ENCODE peak calls at places on chromosomes 1 and 21, in four cellular contexts. One of them, this sample, is unnamed.

GRCh38 chr1:23423415-23424170 is 955 bp downstream of the TCEA3 start:
- DNase-seq in GM12891: no peak
- DNase-seq in HepG2: peak
- DNase-seq in K562: no peak
- DNase-seq in this sample: no peak

GRCh38 chr1:8182034-8182761 is 135.7 kb upstream of the SLC45A1 start:
- DNase-seq in GM12891: no peak
- DNase-seq in HepG2: peak
- DNase-seq in K562: no peak
- DNase-seq in this sample: no peak

GRCh38 chr1:192167941-192168685 is 9.9 kb downstream of the RGS18 start:
- DNase-seq in K562: no peak
- DNase-seq in HepG2: no peak
- DNase-seq in GM12891: no peak
- DNase-seq in this sample: no peak

GRCh38 chr1:107682467-107682866 is 282.5 kb downstream of the VAV3 start:
- DNase-seq in GM12891: no peak
- DNase-seq in K562: no peak
- DNase-seq in HepG2: no peak
- DNase-seq in this sample: no peak

GRCh38 chr1:215002471-215002870 is 80.1 kb upstream of the KCNK2 start:
- DNase-seq in GM12891: no peak
- DNase-seq in HepG2: no peak
- DNase-seq in K562: no peak
- DNase-seq in this sample: no peak

GRCh38 chr1:20521960-20522861 is 14.3 kb upstream of the MUL1 start:
- DNase-seq in K562: peak
- DNase-seq in GM12891: peak
- DNase-seq in HepG2: peak
- DNase-seq in this sample: no peak

GRCh38 chr1:117606608-117607261 is 887 bp downstream of the TENT5C start:
- DNase-seq in K562: peak
- DNase-seq in GM12891: no peak
- DNase-seq in HepG2: no peak
- DNase-seq in this sample: no peak

GRCh38 chr21:45293214-45293725 is 5.6 kb upstream of the POFUT2 start:
- DNase-seq in HepG2: no peak
- DNase-seq in K562: no peak
- DNase-seq in GM12891: no peak
- DNase-seq in this sample: no peak

GRCh38 chr1:66182551-66183178 is 351.3 kb upstream of the SGIP1 start:
- DNase-seq in HepG2: no peak
- DNase-seq in K562: no peak
- DNase-seq in GM12891: no peak
- DNase-seq in this sample: no peak

GRCh38 chr1:170205301-170205700 is 59.5 kb downstream of the NTMT2 start:
- DNase-seq in HepG2: no peak
- DNase-seq in K562: no peak
- DNase-seq in GM12891: no peak
- DNase-seq in this sample: no peak

GRCh38 chr1:34787461-34788420 is 5.1 kb upstream of the GJA4 start:
- DNase-seq in K562: peak
- DNase-seq in HepG2: peak
- DNase-seq in GM12891: no peak
- DNase-seq in this sample: no peak

GRCh38 chr1:197471248-197472035 is 203.4 kb downstream of the CRB1 start:
- DNase-seq in K562: no peak
- DNase-seq in HepG2: no peak
- DNase-seq in GM12891: no peak
- DNase-seq in this sample: no peak

GRCh38 chr1:163970699-163971098 is 588.3 kb upstream of the PBX1 start:
- DNase-seq in HepG2: no peak
- DNase-seq in K562: no peak
- DNase-seq in GM12891: no peak
- DNase-seq in this sample: no peak

GRCh38 chr1:184210048-184210447 is 158.5 kb downstream of the TSEN15 start:
- DNase-seq in GM12891: no peak
- DNase-seq in HepG2: no peak
- DNase-seq in K562: no peak
- DNase-seq in this sample: no peak

DNA sequence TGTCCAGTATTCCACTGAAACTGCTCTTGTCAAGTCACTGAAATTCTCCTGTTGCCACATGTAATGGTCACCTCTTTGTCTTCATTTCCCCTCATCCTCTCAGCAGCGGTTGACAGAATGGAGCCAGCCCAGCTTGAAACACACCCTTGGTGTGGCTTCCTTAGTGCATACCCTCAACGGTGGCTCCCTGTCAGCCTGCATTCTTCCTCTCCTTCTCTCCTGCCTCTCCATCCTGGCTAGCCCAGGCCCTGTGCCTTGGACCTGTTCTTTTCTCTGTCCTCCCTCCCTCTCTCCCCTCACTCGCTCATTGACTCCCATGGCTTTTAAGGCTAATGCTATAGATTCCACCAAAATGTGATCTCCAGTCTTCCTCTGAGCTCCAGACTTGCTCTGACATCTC is 3.7 kb downstream of the FCMR start:
- DNase-seq in HepG2: no peak
- DNase-seq in GM12891: no peak
- DNase-seq in K562: no peak
- DNase-seq in this sample: no peak
- TF ChIP-seq TAF1 in HepG2: no peak
- TF ChIP-seq TAF1 in GM12891: no peak
- TF ChIP-seq TAF1 in K562: no peak
- TF ChIP-seq TAF1 in this sample: no peak

GRCh38 chr1:240941706-240942370 is 329.9 kb upstream of the GREM2 start:
- DNase-seq in GM12891: no peak
- DNase-seq in K562: no peak
- DNase-seq in HepG2: no peak
- DNase-seq in this sample: no peak

GRCh38 chr1:240947438-240948224 is 335.7 kb upstream of the GREM2 start:
- DNase-seq in HepG2: no peak
- DNase-seq in GM12891: no peak
- DNase-seq in K562: no peak
- DNase-seq in this sample: no peak

GRCh38 chr1:240942901-240943300 is 330.9 kb upstream of the GREM2 start:
- DNase-seq in K562: no peak
- DNase-seq in GM12891: no peak
- DNase-seq in HepG2: no peak
- DNase-seq in this sample: no peak

DNA sequence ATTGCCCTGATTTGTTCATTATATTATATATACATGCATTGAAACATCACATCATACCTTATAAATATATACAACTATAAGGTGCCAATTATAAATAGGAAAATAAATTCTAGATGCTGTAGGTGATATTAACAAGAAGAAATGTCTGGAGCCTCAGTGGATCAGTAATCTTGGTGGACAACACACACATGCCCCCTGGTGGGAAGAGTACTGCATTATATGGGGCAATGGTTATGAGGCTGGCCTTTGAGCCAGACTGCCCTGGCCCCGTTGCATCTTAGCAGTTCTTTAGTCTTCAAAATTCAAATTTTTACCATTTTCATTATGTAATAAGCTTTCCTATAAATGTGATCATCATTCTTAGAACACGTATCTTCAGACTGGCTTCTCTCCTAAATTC is 335.0 kb upstream of the GREM2 start:
- DNase-seq in K562: peak
- DNase-seq in GM12891: peak
- DNase-seq in HepG2: peak
- DNase-seq in this sample: peak
- TF ChIP-seq TAF1 in K562: no peak
- TF ChIP-seq TAF1 in GM12891: no peak
- TF ChIP-seq TAF1 in HepG2: no peak
- TF ChIP-seq TAF1 in this sample: no peak

GRCh38 chr1:1208713-1209433 is 2.5 kb upstream of the TNFRSF18 start:
- DNase-seq in GM12891: no peak
- DNase-seq in K562: peak
- DNase-seq in HepG2: no peak
- DNase-seq in this sample: no peak
- TF ChIP-seq TAF1 in GM12891: no peak
- TF ChIP-seq TAF1 in K562: no peak
- TF ChIP-seq TAF1 in HepG2: no peak
- TF ChIP-seq TAF1 in this sample: no peak

DNA sequence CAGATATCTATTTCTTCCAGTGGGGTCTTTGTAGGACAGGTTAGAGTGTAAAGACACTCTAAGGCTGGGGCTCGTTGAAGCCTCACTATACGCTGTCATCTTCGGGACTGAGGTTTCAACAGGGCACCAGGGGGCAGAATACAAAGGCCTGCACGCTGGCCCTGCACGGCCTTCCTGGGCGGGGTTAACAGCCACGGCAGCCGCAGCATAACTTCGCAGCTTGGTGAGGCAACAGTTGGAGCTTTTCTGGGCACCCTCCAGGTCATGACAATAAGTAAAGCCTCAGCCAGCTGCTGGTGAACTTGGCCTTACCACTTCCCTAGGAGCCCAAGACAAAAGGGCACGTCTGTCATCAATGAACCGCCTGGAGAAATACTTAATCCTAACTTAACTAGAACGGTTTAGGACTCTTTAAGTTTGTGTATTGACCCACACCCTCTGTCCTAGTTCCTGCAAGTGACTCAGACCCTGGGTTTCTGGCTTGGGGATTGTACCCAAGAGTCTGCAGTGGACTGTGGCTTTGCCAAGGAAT is 2.3 kb upstream of the RUNX1 start:
- DNase-seq in HepG2: peak
- DNase-seq in GM12891: peak
- DNase-seq in K562: peak
- DNase-seq in this sample: peak
- TF ChIP-seq TAF1 in HepG2: peak
- TF ChIP-seq TAF1 in GM12891: no peak
- TF ChIP-seq TAF1 in K562: peak
- TF ChIP-seq TAF1 in this sample: no peak

GRCh38 chr1:208042041-208042615 is 131.2 kb upstream of the CD34 start:
- DNase-seq in K562: no peak
- DNase-seq in GM12891: no peak
- DNase-seq in HepG2: no peak
- DNase-seq in this sample: no peak

GRCh38 chr1:208039536-208040332 is 128.8 kb upstream of the CD34 start:
- DNase-seq in K562: no peak
- DNase-seq in GM12891: no peak
- DNase-seq in HepG2: no peak
- DNase-seq in this sample: no peak

GRCh38 chr1:208041505-208041904 is 130.6 kb upstream of the CD34 start:
- DNase-seq in GM12891: no peak
- DNase-seq in K562: no peak
- DNase-seq in HepG2: no peak
- DNase-seq in this sample: no peak

GRCh38 chr1:208042868-208043267 is 131.9 kb upstream of the CD34 start:
- DNase-seq in K562: no peak
- DNase-seq in HepG2: no peak
- DNase-seq in GM12891: no peak
- DNase-seq in this sample: no peak

DNA sequence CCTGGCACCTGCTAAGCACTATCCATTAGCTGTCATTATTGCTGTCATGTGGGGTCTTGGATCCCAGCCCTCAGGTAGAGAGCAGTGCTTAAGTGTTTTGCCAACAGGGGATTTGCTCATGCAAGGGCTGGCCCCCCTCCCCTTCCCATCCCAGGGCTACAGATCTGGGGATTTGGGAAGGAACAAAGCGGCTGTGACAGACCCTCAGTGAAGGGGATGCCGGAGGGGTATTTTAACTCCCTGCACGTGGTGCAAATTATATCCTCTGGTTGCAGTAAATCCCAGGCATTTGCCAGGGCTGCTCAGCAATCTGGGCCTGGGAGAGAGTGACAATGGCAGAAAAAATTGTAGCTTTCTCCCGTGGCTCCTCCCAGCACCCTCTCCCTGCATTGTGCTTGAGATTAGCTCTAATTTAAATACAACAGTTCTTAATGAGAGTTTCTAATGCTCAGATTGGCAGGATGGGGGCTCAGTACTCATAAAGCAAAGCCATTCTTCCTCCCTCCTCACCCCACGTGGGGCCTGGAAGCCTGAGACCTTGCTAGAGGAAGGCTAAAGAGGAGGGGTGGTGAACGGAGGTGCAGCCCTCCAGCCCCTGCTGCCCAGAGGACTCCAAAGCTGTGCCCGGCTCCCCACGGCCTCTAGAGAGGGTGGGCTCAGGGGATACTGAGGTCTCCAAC is 129.9 kb upstream of the CD34 start:
- DNase-seq in HepG2: no peak
- DNase-seq in GM12891: no peak
- DNase-seq in K562: no peak
- DNase-seq in this sample: no peak
- TF ChIP-seq TAF1 in HepG2: no peak
- TF ChIP-seq TAF1 in GM12891: no peak
- TF ChIP-seq TAF1 in K562: no peak
- TF ChIP-seq TAF1 in this sample: no peak

DNA sequence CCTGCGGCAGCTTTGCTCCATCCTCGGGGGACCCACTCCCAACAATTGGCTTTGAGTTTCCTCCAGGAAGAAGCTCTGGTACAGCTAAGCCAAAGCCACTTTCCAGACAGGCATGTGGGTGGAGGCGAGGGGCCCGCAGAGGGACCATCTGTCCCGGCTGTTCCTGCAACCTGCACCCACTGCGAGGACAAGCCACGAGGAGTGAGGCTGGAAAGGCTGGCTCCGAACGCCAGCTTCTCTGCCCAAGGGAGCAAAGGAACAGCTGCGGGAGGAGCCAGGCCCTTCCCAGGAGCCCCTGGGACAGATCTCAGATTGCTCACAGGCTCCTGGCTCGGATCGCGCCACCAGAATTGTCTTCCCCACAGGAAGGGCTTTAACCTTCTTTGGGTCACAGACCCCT is 28.3 kb upstream of the PEF1 start:
- DNase-seq in K562: no peak
- DNase-seq in GM12891: no peak
- DNase-seq in HepG2: no peak
- DNase-seq in this sample: no peak
- TF ChIP-seq TAF1 in K562: no peak
- TF ChIP-seq TAF1 in GM12891: no peak
- TF ChIP-seq TAF1 in HepG2: no peak
- TF ChIP-seq TAF1 in this sample: no peak

GRCh38 chr1:202501281-202501680 is 152.8 kb downstream of the PPP1R12B start:
- DNase-seq in GM12891: no peak
- DNase-seq in HepG2: peak
- DNase-seq in K562: no peak
- DNase-seq in this sample: no peak
- TF ChIP-seq TAF1 in GM12891: no peak
- TF ChIP-seq TAF1 in HepG2: no peak
- TF ChIP-seq TAF1 in K562: no peak
- TF ChIP-seq TAF1 in this sample: no peak

GRCh38 chr1:5503556-5504363 is 488.5 kb downstream of the NPHP4 start:
- DNase-seq in GM12891: no peak
- DNase-seq in K562: no peak
- DNase-seq in HepG2: no peak
- DNase-seq in this sample: no peak
- TF ChIP-seq TAF1 in GM12891: no peak
- TF ChIP-seq TAF1 in K562: no peak
- TF ChIP-seq TAF1 in HepG2: no peak
- TF ChIP-seq TAF1 in this sample: no peak

DNA sequence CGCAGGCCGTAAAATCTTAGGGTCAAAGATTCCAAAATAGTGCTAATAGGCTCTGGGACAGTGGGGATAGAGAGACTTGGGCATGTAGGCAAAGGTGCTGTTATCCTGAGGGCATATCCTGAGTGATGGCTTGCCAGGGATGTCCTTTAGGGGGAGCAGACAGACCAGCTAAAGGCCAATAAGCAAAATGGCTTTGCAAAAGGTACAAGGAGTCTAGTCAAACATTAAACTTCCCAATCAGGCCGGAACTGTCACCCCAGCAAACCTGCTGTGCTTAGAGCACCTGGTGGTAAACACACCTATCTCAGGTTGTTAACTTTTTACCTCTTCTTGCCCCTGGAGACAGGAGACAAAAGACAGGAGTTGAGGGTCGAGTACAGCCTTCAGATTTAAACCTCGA is 49.1 kb downstream of the TRABD2B start:
- DNase-seq in HepG2: peak
- DNase-seq in GM12891: no peak
- DNase-seq in K562: no peak
- DNase-seq in this sample: no peak
- TF ChIP-seq TAF1 in HepG2: no peak
- TF ChIP-seq TAF1 in GM12891: no peak
- TF ChIP-seq TAF1 in K562: no peak
- TF ChIP-seq TAF1 in this sample: no peak

This sample was measured in GM12892.